ENCODE peak calls at places on chromosomes 12 and 14, in four cellular contexts. N is heart left ventricle, G is left ventricle myocardium inferior, S is cardiac fibroblast. V is an unnamed sample.

GRCh38 chr12:102917026-102917787 is at the start of gene PAH:
- DNase-seq in N (no peak), G (no peak), S (no peak), V (no peak)

GRCh38 chr12:51381226-51382079 is 9.8 kb downstream of the GALNT6 start:
- DNase-seq in N (no peak), G (no peak), S (peak), V (no peak)

GRCh38 chr14:44778562-44778961 is 183.2 kb downstream of the KLHL28 start:
- DNase-seq in N (no peak), G (no peak), S (peak), V (no peak)

GRCh38 chr14:42323426-42323825 is 716.8 kb downstream of the LRFN5 start:
- DNase-seq in N (no peak), G (no peak), S (no peak), V (no peak)

GRCh38 chr14:36281309-36281708 is 39.1 kb downstream of the MBIP start:
- DNase-seq in N (no peak), G (no peak), S (peak), V (no peak)

GRCh38 chr12:100529951-100530350 is 43.5 kb upstream of the GAS2L3 start:
- DNase-seq in N (no peak), G (no peak), S (no peak), V (no peak)

GRCh38 chr14:71358209-71358931 is 451.1 kb downstream of the PCNX1 start:
- DNase-seq in N (no peak), G (no peak), S (no peak), V (no peak)

GRCh38 chr14:31560759-31561154 is 447 bp upstream of the NUBPL start:
- DNase-seq in N (no peak), G (no peak), S (no peak), V (no peak)

GRCh38 chr12:8917031-8917430 is 2.7 kb downstream of the PHC1 start:
- DNase-seq in N (no peak), G (no peak), S (no peak), V (no peak)

GRCh38 chr12:116426391-116427136 is 132.6 kb upstream of the MAP1LC3B2 start:
- DNase-seq in N (peak), G (peak), S (peak), V (peak)

GRCh38 chr14:99679996-99680395 is 4.1 kb upstream of the CYP46A1 start:
- DNase-seq in N (no peak), G (no peak), S (no peak), V (no peak)

GRCh38 chr12:108629824-108630476 is 3.7 kb downstream of the SELPLG start:
- DNase-seq in N (peak), G (no peak), S (peak), V (peak)

GRCh38 chr14:65169351-65169750 is 67.0 kb upstream of the MAX start:
- DNase-seq in N (no peak), G (no peak), S (peak), V (peak)

GRCh38 chr12:48176417-48176751 is 7.1 kb upstream of the CCDC184 start:
- DNase-seq in N (no peak), G (no peak), S (no peak), V (no peak)

GRCh38 chr12:94207467-94208432 is 59.4 kb downstream of the PLXNC1 start:
- DNase-seq in N (no peak), G (no peak), S (peak), V (no peak)

GRCh38 chr12:124459852-124460645 is 107.4 kb downstream of the NCOR2 start:
- DNase-seq in N (no peak), G (no peak), S (no peak), V (no peak)

GRCh38 chr12:56127485-56127887 is 581 bp upstream of the ESYT1 start:
- DNase-seq in N (no peak), G (no peak), S (no peak), V (no peak)

GRCh38 chr12:56127888-56128668 is at the start of gene ESYT1:
- DNase-seq in N (peak), G (peak), S (peak), V (peak)

GRCh38 chr12:56128669-56129209 is 672 bp downstream of the ESYT1 start:
- DNase-seq in N (peak), G (no peak), S (peak), V (no peak)

GRCh38 chr12:56129210-56129691 is 1.2 kb downstream of the ESYT1 start:
- DNase-seq in N (peak), G (peak), S (peak), V (no peak)

DNA sequence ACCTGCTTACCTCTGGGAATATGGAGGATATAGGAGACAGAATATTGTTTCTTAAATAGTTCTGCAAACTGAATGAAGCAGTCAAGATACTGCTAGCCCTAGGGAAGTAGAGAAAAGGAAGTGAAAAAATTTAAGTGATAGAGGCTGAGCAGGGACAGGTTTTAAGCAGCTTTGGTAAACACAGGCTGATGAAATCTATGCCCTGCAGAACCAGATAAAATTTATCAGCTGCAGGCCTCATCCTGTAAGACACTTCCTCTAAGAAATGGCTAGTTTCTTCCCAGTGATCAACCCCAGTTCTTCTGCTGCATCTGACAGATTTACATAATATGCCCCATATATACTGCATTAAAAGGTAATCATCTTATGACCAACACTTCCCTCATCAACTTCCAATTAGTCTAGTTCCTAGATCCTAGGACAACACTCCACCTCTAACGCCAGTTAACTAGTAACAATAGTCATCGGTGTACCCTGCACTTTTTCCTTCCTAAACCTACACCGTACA is 1.3 kb upstream of the ESYT1 start:
- DNase-seq in N (no peak), G (no peak), S (no peak), V (no peak)
- H3K4me3 ChIP-seq in N (peak), G (peak), S (no peak), V (no peak)

GRCh38 chr12:96198970-96199369 is 4.8 kb downstream of the ELK3 start:
- DNase-seq in N (no peak), G (no peak), S (peak), V (peak)
- H3K4me3 ChIP-seq in N (peak), G (peak), S (no peak), V (no peak)

GRCh38 chr12:46835785-46836184 is 10.0 kb upstream of the SLC38A4 start:
- DNase-seq in N (no peak), G (no peak), S (no peak), V (no peak)

GRCh38 chr12:46831335-46832083 is 5.7 kb upstream of the SLC38A4 start:
- DNase-seq in N (peak), G (peak), S (peak), V (no peak)

GRCh38 chr12:46832084-46832704 is 6.4 kb upstream of the SLC38A4 start:
- DNase-seq in N (no peak), G (no peak), S (no peak), V (no peak)

GRCh38 chr12:46825526-46826414 is at the start of gene SLC38A4:
- DNase-seq in N (peak), G (peak), S (peak), V (no peak)

DNA sequence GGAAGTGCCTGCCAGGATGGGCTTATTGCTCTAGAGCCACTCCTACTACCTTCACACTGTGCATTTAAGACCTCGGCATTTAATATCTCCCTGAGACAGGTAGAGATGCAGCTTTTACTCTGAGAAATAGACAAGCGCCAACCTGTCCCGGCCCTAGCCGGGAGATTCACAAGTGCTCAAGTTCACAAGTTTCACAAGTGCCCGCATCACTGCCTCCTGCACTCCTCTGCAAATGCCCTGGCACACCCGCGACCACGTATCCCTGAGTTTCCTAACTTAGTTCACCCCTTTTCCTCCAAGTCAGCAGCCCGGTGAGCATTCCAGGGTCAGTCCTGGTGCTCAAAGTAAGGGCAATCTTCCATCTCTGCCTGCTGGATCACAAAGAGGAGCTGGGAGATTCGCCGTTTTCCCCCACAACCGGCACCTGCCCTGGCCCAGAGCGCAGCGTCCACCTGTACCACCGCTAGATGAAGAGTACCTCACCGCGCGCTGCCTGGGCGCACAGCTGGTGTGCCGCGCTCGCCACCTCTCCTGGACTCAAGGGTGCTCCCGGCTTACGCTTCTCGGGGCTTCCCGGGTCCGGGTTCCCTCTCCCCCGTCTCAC is 5.0 kb upstream of the SLC38A4 start:
- DNase-seq in N (peak), G (no peak), S (peak), V (no peak)
- H3K4me3 ChIP-seq in N (peak), G (peak), S (peak), V (peak)

GRCh38 chr14:102439556-102439955 is 70.0 kb downstream of the ANKRD9 start:
- DNase-seq in N (no peak), G (no peak), S (no peak), V (no peak)

GRCh38 chr14:102434647-102435175 is 72.0 kb downstream of the TECPR2 start:
- DNase-seq in N (no peak), G (no peak), S (no peak), V (no peak)

GRCh38 chr14:102442241-102443211 is 67.0 kb downstream of the ANKRD9 start:
- DNase-seq in N (no peak), G (no peak), S (no peak), V (no peak)

GRCh38 chr14:102440392-102440791 is 69.2 kb downstream of the ANKRD9 start:
- DNase-seq in N (no peak), G (no peak), S (no peak), V (no peak)

DNA sequence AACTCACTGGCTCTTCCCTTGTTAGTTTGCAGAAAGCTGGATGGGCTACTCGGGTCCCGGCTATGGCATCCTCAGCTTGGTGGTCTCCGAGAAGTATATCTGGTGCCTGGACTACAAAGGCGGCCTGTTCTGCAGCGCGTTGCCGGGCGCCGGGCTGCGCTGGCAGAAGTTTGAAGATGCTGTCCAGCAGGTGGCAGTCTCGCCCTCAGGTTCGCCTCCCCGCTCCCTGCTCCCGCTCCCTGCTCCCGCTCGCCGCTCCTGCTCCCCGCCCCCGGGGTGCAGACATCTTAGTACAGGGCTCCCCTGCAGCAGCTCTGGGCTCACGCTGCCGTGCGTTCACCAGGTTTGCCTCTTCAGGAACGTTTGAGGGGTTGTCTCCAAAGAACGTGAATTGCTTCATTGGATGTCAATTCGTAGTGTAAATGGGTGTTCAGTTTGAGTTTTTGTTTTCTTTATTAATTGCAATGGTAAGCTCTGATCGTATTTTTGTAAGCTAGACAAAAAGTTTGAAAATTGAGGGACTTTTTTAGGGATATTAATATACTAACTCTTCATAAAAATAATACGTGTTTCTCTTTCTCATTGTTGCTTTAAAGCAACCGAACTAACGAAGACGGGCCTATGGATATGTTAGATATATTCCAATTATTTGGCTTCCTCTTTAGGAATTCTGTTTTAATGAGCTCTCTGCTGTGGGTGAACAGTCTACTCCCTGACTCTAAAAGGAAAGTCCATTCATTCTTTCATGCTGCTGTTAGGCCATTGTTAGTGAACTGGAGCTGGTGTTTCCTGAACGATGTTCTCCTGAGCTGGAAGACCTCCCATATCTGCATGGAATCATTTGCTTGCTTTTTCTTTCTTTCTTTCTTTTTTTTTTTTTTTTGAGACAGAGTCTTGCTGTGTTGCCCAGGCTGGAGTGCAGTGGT is 71.3 kb downstream of the ANKRD9 start:
- DNase-seq in N (peak), G (peak), S (peak), V (peak)
- H3K4me3 ChIP-seq in N (peak), G (peak), S (no peak), V (no peak)

GRCh38 chr12:52942056-52942913 is 6.6 kb upstream of the KRT18 start:
- DNase-seq in N (no peak), G (no peak), S (no peak), V (no peak)
- H3K4me3 ChIP-seq in N (no peak), G (no peak), S (no peak), V (no peak)

GRCh38 chr12:68245071-68246021 is 8.1 kb downstream of the IL22 start:
- DNase-seq in N (no peak), G (no peak), S (peak), V (no peak)
- H3K4me3 ChIP-seq in N (peak), G (peak), S (peak), V (no peak)

GRCh38 chr14:69317392-69317755 is 57.4 kb downstream of the GALNT16 start:
- DNase-seq in N (no peak), G (no peak), S (no peak), V (no peak)
- H3K4me3 ChIP-seq in N (no peak), G (no peak), S (no peak), V (no peak)

DNA sequence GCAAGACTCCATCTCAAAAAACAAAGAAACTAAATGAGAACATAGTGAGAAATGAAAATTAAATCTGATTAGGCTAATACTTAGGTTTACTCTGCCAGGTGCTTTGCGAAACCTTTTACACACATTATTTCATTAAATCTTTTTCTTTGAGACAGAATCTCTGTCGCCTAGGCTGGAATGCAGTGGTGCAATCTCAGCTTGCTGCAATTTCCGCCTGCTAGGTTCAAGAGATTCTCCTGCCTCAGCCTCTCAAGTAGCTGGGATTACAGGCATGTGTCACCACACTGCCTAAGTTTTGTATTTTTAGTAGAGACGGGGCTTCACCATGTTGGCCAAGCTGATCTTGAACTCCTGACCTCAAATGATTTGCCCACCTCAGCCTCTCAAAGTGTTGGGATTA is 21.9 kb upstream of the EEA1 start:
- DNase-seq in N (no peak), G (no peak), S (no peak), V (no peak)
- H3K4me3 ChIP-seq in N (no peak), G (no peak), S (no peak), V (no peak)

DNA sequence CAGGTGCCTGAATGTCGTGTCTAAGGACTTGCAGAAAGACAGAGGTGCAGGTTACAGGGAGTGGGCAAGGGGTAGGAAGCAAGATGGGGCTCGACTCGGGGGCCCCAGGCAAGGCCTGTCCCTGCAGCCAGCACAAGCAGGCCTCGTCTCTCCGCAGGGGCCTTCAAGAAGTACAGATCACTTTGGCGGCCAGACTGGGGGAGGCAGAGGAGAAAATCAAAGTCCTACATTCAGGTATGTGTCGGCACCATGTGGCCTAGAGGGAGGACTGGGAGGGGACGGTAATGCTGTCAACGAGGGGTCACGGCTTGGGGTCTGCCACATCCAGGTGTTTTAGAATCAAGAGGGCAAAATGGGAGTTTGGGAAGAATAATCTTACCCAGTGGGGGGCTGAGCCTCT is 73.7 kb downstream of the PHETA1 start:
- DNase-seq in N (no peak), G (no peak), S (no peak), V (no peak)
- H3K4me3 ChIP-seq in N (no peak), G (no peak), S (no peak), V (no peak)

V was measured in AG09309.